ENCODE peak calls at places on chromosomes 4 and X, in six cellular contexts. T is mesenchymal stem cell, O is GM06990, N is stomach, J is SK-N-SH, V is heart right ventricle. Q is an unnamed sample.

GRCh38 chr4:3822230-3822947 is 56.2 kb downstream of the ADRA2C start:
- DNase-seq in V (no peak), N (no peak), O (no peak), J (no peak), T (no peak), Q (no peak)

GRCh38 chr4:96126227-96126626 is 286.3 kb downstream of the PDHA2 start:
- DNase-seq in T (no peak), J (no peak), O (no peak), N (no peak), V (no peak), Q (no peak)

GRCh38 chr4:123304151-123305021 is 92.2 kb upstream of the SPRY1 start:
- DNase-seq in O (peak; percentile 15), V (no peak), J (no peak), T (no peak), N (no peak), Q (no peak)

GRCh38 chr4:2065106-2065930 is 6.2 kb downstream of the NAT8L start:
- DNase-seq in V (no peak), J (peak; percentile 40), O (no peak), N (no peak), T (no peak), Q (no peak)

GRCh38 chr4:17165256-17165655 is 266.8 kb upstream of the LDB2 start:
- DNase-seq in O (no peak), V (no peak), N (no peak), T (no peak), J (no peak), Q (no peak)

GRCh38 chr4:92406488-92406887 is 102.7 kb downstream of the GRID2 start:
- DNase-seq in N (no peak), J (no peak), V (no peak), T (no peak), O (no peak), Q (no peak)

GRCh38 chrX:11351375-11352295 is 58.4 kb downstream of the AMELX start:
- DNase-seq in O (no peak), T (peak; percentile 92), N (peak; percentile 40), V (peak; percentile 33), J (no peak), Q (peak; percentile 34)

GRCh38 chr4:102441978-102442890 is 58.9 kb upstream of the NFKB1 start:
- DNase-seq in T (no peak), V (no peak), N (no peak), J (no peak), O (no peak), Q (no peak)

GRCh38 chrX:17719651-17720050 is 17.6 kb upstream of the SCML1 start:
- DNase-seq in J (no peak), O (no peak), T (no peak), V (no peak), N (no peak), Q (no peak)

GRCh38 chr4:189304755-189305154 is 635.9 kb upstream of the FRG1 start:
- DNase-seq in T (peak; percentile 75), O (no peak), N (no peak), J (peak; percentile 29), V (no peak), Q (no peak)

GRCh38 chr4:186685744-186686143 is 37.9 kb downstream of the FAT1 start:
- DNase-seq in V (no peak), T (peak; percentile 89), J (no peak), N (no peak), O (no peak), Q (no peak)

GRCh38 chrX:104659037-104659744 is 93.2 kb downstream of the IL1RAPL2 start:
- DNase-seq in N (peak; percentile 75), J (no peak), T (peak; percentile 2), V (no peak), O (no peak), Q (no peak)

GRCh38 chr4:7957113-7957656 is 17.5 kb upstream of the AFAP1 start:
- DNase-seq in O (no peak), J (no peak), V (no peak), T (no peak), N (no peak), Q (no peak)

GRCh38 chr4:88177981-88178632 is 19.7 kb upstream of the ABCG2 start:
- DNase-seq in T (peak; percentile 82), V (no peak), O (no peak), N (no peak), J (no peak), Q (peak; percentile 4)

GRCh38 chr4:106238819-106239420 is 77.1 kb downstream of the TBCK start:
- DNase-seq in T (peak; percentile 60), V (no peak), J (peak; percentile 21), N (no peak), O (no peak), Q (no peak)

GRCh38 chrX:8868070-8868795 is 67.0 kb upstream of the FAM9A start:
- DNase-seq in N (no peak), O (no peak), J (no peak), T (peak; percentile 71), V (no peak), Q (no peak)
- H3K4me3 ChIP-seq in N (no peak overlapping the region), O (no peak overlapping the region), J (no peak overlapping the region), T (no peak overlapping the region), V (no peak overlapping the region), Q (no peak overlapping the region)

GRCh38 chrX:40155617-40156471 is 58.1 kb upstream of the BCOR start:
- DNase-seq in V (no peak), T (no peak), O (no peak), N (no peak), J (peak; percentile 64), Q (no peak)

GRCh38 chrX:40153335-40154221 is 55.8 kb upstream of the BCOR start:
- DNase-seq in N (peak; percentile 54), V (no peak), J (peak; percentile 76), O (peak; percentile 64), T (peak; percentile 53), Q (peak; percentile 30)

GRCh38 chrX:40154229-40154852 is 56.6 kb upstream of the BCOR start:
- DNase-seq in N (no peak), T (peak; percentile 73), V (peak; percentile 57), J (peak; percentile 75), O (no peak), Q (peak; percentile 70)

GRCh38 chrX:40156472-40157227 is 58.9 kb upstream of the BCOR start:
- DNase-seq in N (no peak), O (no peak), T (peak; percentile 17), J (no peak), V (no peak), Q (no peak)

GRCh38 chrX:40154853-40155616 is 57.3 kb upstream of the BCOR start:
- DNase-seq in O (no peak), J (peak; percentile 87), N (peak; percentile 81), T (peak; percentile 77), V (peak; percentile 69), Q (peak; percentile 63)
- H3K4me3 ChIP-seq in O (peak overlapping the region; percentile 45), J (peak overlapping the region; percentile 46), N (peak overlapping the region; percentile 47), T (peak overlapping the region; percentile 49), V (peak overlapping the region; percentile 45), Q (peak overlapping the region; percentile 63)

GRCh38 chrX:28638775-28639174 is 51.5 kb downstream of the IL1RAPL1 start:
- DNase-seq in V (no peak), J (no peak), O (no peak), N (no peak), T (no peak), Q (no peak)

GRCh38 chrX:28639502-28639901 is 52.3 kb downstream of the IL1RAPL1 start:
- DNase-seq in J (no peak), T (no peak), O (no peak), V (no peak), N (no peak), Q (no peak)
- H3K4me3 ChIP-seq in J (no peak overlapping the region), T (no peak overlapping the region), O (no peak overlapping the region), V (no peak overlapping the region), N (no peak overlapping the region), Q (no peak overlapping the region)

GRCh38 chrX:318739-319578 is at the start of gene GTPBP6:
- DNase-seq in O (peak; percentile 100), T (peak; percentile 100), J (peak; percentile 93), V (peak; percentile 99), N (peak; percentile 99), Q (peak; percentile 100)

GRCh38 chrX:320126-320783 is 1.7 kb upstream of the GTPBP6 start:
- DNase-seq in T (peak; percentile 28), V (no peak), N (no peak), O (no peak), J (no peak), Q (no peak)

GRCh38 chrX:327660-328126 is 9.1 kb upstream of the GTPBP6 start:
- DNase-seq in N (no peak), V (no peak), J (no peak), O (no peak), T (no peak), Q (no peak)

GRCh38 chrX:319579-320125 is 1.1 kb upstream of the GTPBP6 start:
- DNase-seq in V (no peak), N (no peak), J (no peak), O (no peak), T (no peak), Q (no peak)

GRCh38 chrX:323721-324628 is 5.4 kb upstream of the GTPBP6 start:
- DNase-seq in V (no peak), N (peak; percentile 60), T (peak; percentile 56), J (peak; percentile 66), O (peak; percentile 56), Q (peak; percentile 25)
- H3K4me3 ChIP-seq in V (no peak overlapping the region), N (no peak overlapping the region), T (no peak overlapping the region), J (no peak overlapping the region), O (no peak overlapping the region), Q (no peak overlapping the region)

Q was measured in gastrocnemius medialis.